ENCODE peak calls at places on chromosomes 13 and 19, in six cellular contexts. V is activated CD4-positive, alpha-beta T cell treated with anti-CD3 and anti-CD28 coated beads, Interleukin-2, amount 50 U/mL, for 1 hour; A is type B pancreatic cell; I is pancreas; D is activated gamma-delta T cell; B is AG20443. L is an unnamed sample.

GRCh38 chr19:14381689-14382474 is 638 bp downstream of the ADGRE5 start:
- DNase-seq in I (peak), D (peak), B (peak), V (peak), A (no peak), L (peak)

GRCh38 chr13:101325423-101325822 is 90.9 kb downstream of the NALCN start:
- DNase-seq in A (no peak), V (no peak), I (no peak), D (no peak), B (no peak), L (no peak)

GRCh38 chr19:44723952-44724319 is 24.6 kb upstream of the BCL3 start:
- DNase-seq in B (peak), I (peak), A (peak), D (peak), V (peak), L (peak)

GRCh38 chr19:3075605-3076431 is 13.5 kb upstream of the TLE5 start:
- DNase-seq in B (peak), I (peak), D (peak), V (peak), A (no peak), L (peak)

GRCh38 chr13:30142502-30143211 is 164.7 kb downstream of the KATNAL1 start:
- DNase-seq in B (peak), A (no peak), V (peak), I (no peak), D (peak), L (no peak)

GRCh38 chr19:40619333-40620160 is 18.4 kb downstream of the LTBP4 start:
- DNase-seq in I (no peak), B (no peak), V (no peak), A (no peak), D (no peak), L (no peak)

GRCh38 chr13:104487006-104487405 is 1420.8 kb upstream of the SLC10A2 start:
- DNase-seq in I (no peak), V (no peak), B (no peak), A (no peak), D (no peak), L (no peak)

GRCh38 chr19:351976-352625 is 7.5 kb upstream of the MIER2 start:
- DNase-seq in B (no peak), I (no peak), A (no peak), D (no peak), V (no peak), L (no peak)

GRCh38 chr13:19861762-19862161 is 1.7 kb downstream of the ZMYM5 start:
- DNase-seq in I (no peak), V (no peak), D (no peak), B (no peak), A (no peak), L (no peak)

GRCh38 chr19:18503971-18504885 is 17.6 kb downstream of the ELL start:
- DNase-seq in I (peak), V (no peak), D (no peak), A (no peak), B (no peak), L (no peak)

GRCh38 chr13:46893820-46894533 is 2.9 kb downstream of the HTR2A start:
- DNase-seq in D (peak), I (peak), A (peak), V (peak), B (peak), L (peak)

GRCh38 chr13:113404723-113405471 is 41.0 kb upstream of the GRTP1 start:
- DNase-seq in B (no peak), D (no peak), I (no peak), V (no peak), A (peak), L (no peak)

GRCh38 chr13:32955881-32956594 is 60.2 kb upstream of the KL start:
- DNase-seq in A (no peak), I (no peak), D (no peak), V (no peak), B (no peak), L (no peak)

GRCh38 chr19:15358918-15359317 is 20.7 kb downstream of the AKAP8 start:
- DNase-seq in A (no peak), V (no peak), D (no peak), I (no peak), B (no peak), L (no peak)

GRCh38 chr19:9735986-9736385 is 32.6 kb downstream of the ZNF846 start:
- DNase-seq in B (no peak), I (no peak), D (no peak), V (no peak), A (no peak), L (no peak)

GRCh38 chr13:79434578-79434977 is 28.5 kb upstream of the RBM26 start:
- DNase-seq in D (no peak), B (peak), A (no peak), I (no peak), V (no peak), L (no peak)

GRCh38 chr13:98519976-98520375 is 56.9 kb downstream of the STK24 start:
- DNase-seq in D (no peak), V (no peak), B (no peak), A (no peak), I (no peak), L (no peak)

GRCh38 chr19:44540736-44541135 is 11.3 kb upstream of the CEACAM20 start:
- DNase-seq in B (no peak), A (no peak), V (no peak), D (no peak), I (no peak), L (no peak)

GRCh38 chr19:34985249-34986022 is 14.7 kb upstream of the GRAMD1A start:
- DNase-seq in V (no peak), B (peak), D (no peak), I (peak), A (no peak), L (no peak)

GRCh38 chr19:11092181-11092538 is 2.9 kb downstream of the LDLR start:
- DNase-seq in V (peak), D (no peak), B (peak), I (no peak), A (no peak), L (no peak)

GRCh38 chr19:28465317-28466086 is 747.4 kb downstream of the UQCRFS1 start:
- DNase-seq in I (no peak), V (no peak), A (no peak), D (no peak), B (peak), L (no peak)

GRCh38 chr13:29925457-29925856 is 75.0 kb upstream of the UBL3 start:
- DNase-seq in V (no peak), A (no peak), I (peak), B (peak), D (no peak), L (no peak)

GRCh38 chr19:1471514-1472107 is 7.4 kb downstream of the C19orf25 start:
- DNase-seq in B (peak), V (peak), I (peak), D (no peak), A (no peak), L (no peak)

GRCh38 chr13:113637262-113638160 is 20.5 kb downstream of the ATP4B start:
- DNase-seq in B (no peak), V (no peak), A (peak), I (peak), D (no peak), L (no peak)

GRCh38 chr13:81302677-81303076 is 961.8 kb upstream of the SPRY2 start:
- DNase-seq in I (no peak), V (no peak), D (no peak), A (no peak), B (no peak), L (no peak)

GRCh38 chr19:4088975-4089374 is 22.3 kb upstream of the ZBTB7A start:
- DNase-seq in D (no peak), A (no peak), B (no peak), I (no peak), V (peak), L (no peak)

GRCh38 chr19:45414468-45414867 is 8.0 kb downstream of the POLR1G start:
- DNase-seq in I (no peak), D (no peak), B (peak), V (no peak), A (no peak), L (no peak)

GRCh38 chr13:76663941-76664340 is 222.3 kb downstream of the KCTD12 start:
- DNase-seq in B (peak), A (no peak), I (no peak), D (no peak), V (no peak), L (no peak)

GRCh38 chr13:110562696-110563462 is 1.4 kb upstream of the RAB20 start:
- DNase-seq in V (no peak), A (no peak), I (no peak), D (no peak), B (no peak), L (no peak)

GRCh38 chr19:2047449-2048103 is 3.5 kb downstream of the MKNK2 start:
- DNase-seq in I (peak), B (no peak), D (peak), A (no peak), V (no peak), L (no peak)

GRCh38 chr19:47107201-47107952 is 6.2 kb downstream of the ZC3H4 start:
- DNase-seq in B (no peak), V (no peak), A (no peak), I (no peak), D (no peak), L (no peak)

GRCh38 chr13:44884076-44884729 is 105.1 kb downstream of the NUFIP1 start:
- DNase-seq in A (no peak), V (no peak), I (no peak), D (no peak), B (peak), L (no peak)

GRCh38 chr13:39364797-39365468 is 238.1 kb downstream of the LHFPL6 start:
- DNase-seq in A (no peak), I (no peak), V (no peak), B (peak), D (no peak), L (no peak)

GRCh38 chr19:39474139-39474620 is 6.5 kb upstream of the TIMM50 start:
- DNase-seq in V (peak), A (peak), B (peak), I (peak), D (peak), L (peak)

GRCh38 chr19:53424968-53425597 is 6.7 kb upstream of the ZNF761 start:
- DNase-seq in I (peak), A (no peak), D (no peak), B (peak), V (peak), L (peak)

GRCh38 chr19:18499055-18499775 is 22.7 kb downstream of the ELL start:
- DNase-seq in D (no peak), B (no peak), V (no peak), I (no peak), A (no peak), L (no peak)

GRCh38 chr13:73364706-73365105 is 305.9 kb downstream of the KLF5 start:
- DNase-seq in B (no peak), V (no peak), I (no peak), D (no peak), A (no peak), L (no peak)